ENCODE peak calls at places on chromosomes 4 and X, in seven cellular contexts. P is stimulated activated CD8-positive, alpha-beta memory T cell treated with anti-CD3 and anti-CD28 coated beads, Interleukin-7, amount 100 ng/mL, for 48 hours; W is nephron progenitor cell; E is globus pallidus; G is T-helper 2 cell; Y is thyroid gland; F is BE2C. Q is an unnamed sample.

GRCh38 chr4:150229538-150229937 is 151.3 kb downstream of the DCLK2 start:
- DNase-seq in W (no peak), P (no peak), F (no peak), E (no peak), Y (no peak), G (no peak), Q (no peak)

GRCh38 chr4:155371432-155372043 is 5.2 kb downstream of the MAP9 start:
- DNase-seq in G (no peak), F (no peak), P (no peak), W (no peak), E (no peak), Y (no peak), Q (peak; percentile 35)

GRCh38 chrX:120561634-120562568 is 1.1 kb upstream of the CUL4B start:
- DNase-seq in E (peak; percentile 11), F (no peak), P (no peak), G (no peak), W (no peak), Y (no peak), Q (no peak)

GRCh38 chr4:42865572-42866189 is 26.8 kb upstream of the GRXCR1 start:
- DNase-seq in W (peak; percentile 57), Y (peak; percentile 52), P (peak; percentile 4), F (peak; percentile 64), E (peak; percentile 48), G (peak; percentile 17), Q (peak; percentile 39)

GRCh38 chr4:151202851-151203455 is 74.0 kb upstream of the PRSS48 start:
- DNase-seq in F (no peak), E (no peak), W (no peak), P (no peak), G (no peak), Y (no peak), Q (no peak)

GRCh38 chrX:103464071-103464773 is 55.1 kb downstream of the RAB40A start:
- DNase-seq in E (peak; percentile 33), W (peak; percentile 38), Y (peak; percentile 11), G (no peak), P (no peak), F (peak; percentile 42), Q (no peak)

GRCh38 chr4:77104405-77105292 is 28.9 kb upstream of the CCNI start:
- DNase-seq in F (peak; percentile 22), W (no peak), Y (peak; percentile 76), P (no peak), G (no peak), E (peak; percentile 14), Q (peak; percentile 26)

GRCh38 chr4:78863991-78864390 is 75.2 kb downstream of the PAQR3 start:
- DNase-seq in P (no peak), G (no peak), W (no peak), E (no peak), Y (no peak), F (no peak), Q (no peak)

GRCh38 chrX:115372026-115372610 is 82.6 kb downstream of the LUZP4 start:
- DNase-seq in P (no peak), F (no peak), E (no peak), W (no peak), Y (no peak), G (no peak), Q (no peak)

GRCh38 chr4:123676550-123677229 is 280.1 kb downstream of the SPRY1 start:
- DNase-seq in P (no peak), Y (peak; percentile 7), G (no peak), F (no peak), E (no peak), W (no peak), Q (no peak)

GRCh38 chrX:119757979-119758681 is at the start of gene SOWAHD:
- DNase-seq in E (peak; percentile 16), F (peak; percentile 33), G (peak; percentile 14), Y (peak; percentile 29), W (peak; percentile 61), P (no peak), Q (no peak)

GRCh38 chr4:83356899-83357661 is 22.4 kb upstream of the HPSE start:
- DNase-seq in G (no peak), W (no peak), F (no peak), E (no peak), P (no peak), Y (peak; percentile 13), Q (no peak)

GRCh38 chr4:155703486-155704227 is 37.0 kb downstream of the GUCY1A1 start:
- DNase-seq in G (no peak), F (no peak), P (no peak), E (no peak), Y (no peak), W (no peak), Q (no peak)

GRCh38 chrX:154411981-154412340 is 622 bp downstream of the TAFAZZIN start:
- DNase-seq in E (no peak), Y (peak; percentile 77), F (peak; percentile 74), W (peak; percentile 72), G (peak; percentile 22), P (peak; percentile 65), Q (peak; percentile 48)

GRCh38 chrX:103376118-103376978 is at the start of gene BEX3:
- DNase-seq in W (peak; percentile 58), E (peak; percentile 59), P (peak; percentile 8), G (no peak), F (peak; percentile 76), Y (peak; percentile 71), Q (peak; percentile 70)

GRCh38 chr4:113978561-113979156 is 788 bp downstream of the ARSJ start:
- DNase-seq in G (no peak), P (no peak), W (peak; percentile 20), F (no peak), E (no peak), Y (peak; percentile 5), Q (no peak)

GRCh38 chr4:55183926-55184599 is 58.7 kb upstream of the KDR start:
- DNase-seq in W (no peak), G (no peak), E (no peak), P (no peak), F (no peak), Y (no peak), Q (no peak)

GRCh38 chr4:173346074-173346473 is 11.9 kb upstream of the HMGB2 start:
- DNase-seq in W (no peak), G (no peak), E (no peak), F (no peak), P (no peak), Y (no peak), Q (no peak)

GRCh38 chr4:170128219-170128804 is 38.6 kb upstream of the AADAT start:
- DNase-seq in E (no peak), Y (no peak), G (no peak), P (no peak), F (no peak), W (no peak), Q (no peak)

GRCh38 chrX:21856504-21856903 is 717 bp downstream of the YY2 start:
- DNase-seq in P (no peak), G (no peak), F (no peak), W (no peak), Y (no peak), E (no peak), Q (no peak)

GRCh38 chr4:185109736-185110135 is 33.3 kb upstream of the SLC25A4 start:
- DNase-seq in Y (no peak), P (no peak), E (no peak), G (no peak), F (no peak), W (no peak), Q (no peak)

GRCh38 chrX:129706395-129707072 is 32.2 kb upstream of the XPNPEP2 start:
- DNase-seq in E (peak; percentile 87), P (no peak), G (no peak), W (no peak), Y (peak; percentile 83), F (peak; percentile 53), Q (peak; percentile 62)

GRCh38 chrX:63434206-63434605 is 83.1 kb upstream of the SPIN4 start:
- DNase-seq in P (no peak), G (no peak), E (no peak), Y (no peak), F (no peak), W (no peak), Q (no peak)

GRCh38 chr4:101711590-101712255 is 78.8 kb upstream of the BANK1 start:
- DNase-seq in W (no peak), E (no peak), G (no peak), F (peak; percentile 34), P (no peak), Y (no peak), Q (peak; percentile 1)

GRCh38 chrX:118523920-118524319 is 28.3 kb downstream of the DOCK11 start:
- DNase-seq in W (no peak), Y (no peak), P (peak; percentile 18), F (no peak), G (peak; percentile 34), E (no peak), Q (no peak)

GRCh38 chr4:1775731-1776500 is 17.2 kb upstream of the FGFR3 start:
- DNase-seq in W (no peak), G (no peak), E (peak; percentile 84), Y (peak; percentile 40), F (peak; percentile 65), P (no peak), Q (no peak)

GRCh38 chr4:11079171-11079570 is 349.5 kb downstream of the HS3ST1 start:
- DNase-seq in W (no peak), F (no peak), E (no peak), G (no peak), Y (no peak), P (no peak), Q (no peak)

GRCh38 chr4:138967313-138967712 is 48.3 kb upstream of the NOCT start:
- DNase-seq in G (no peak), Y (no peak), P (no peak), W (no peak), E (no peak), F (no peak), Q (no peak)

GRCh38 chrX:103878466-103879151 is 46.6 kb upstream of the RAB9B start:
- DNase-seq in Y (no peak), W (no peak), F (no peak), P (no peak), E (no peak), G (no peak), Q (no peak)

GRCh38 chrX:3548743-3549441 is 164.6 kb downstream of the PRKX start:
- DNase-seq in F (no peak), G (no peak), W (no peak), P (no peak), Y (no peak), E (peak; percentile 3), Q (no peak)

GRCh38 chr4:98781641-98782348 is 123.4 kb upstream of the TSPAN5 start:
- DNase-seq in W (no peak), G (no peak), P (no peak), F (no peak), E (no peak), Y (peak; percentile 40), Q (no peak)

GRCh38 chrX:152989292-152989658 is 4.6 kb downstream of the PNMA5 start:
- DNase-seq in P (no peak), E (peak; percentile 7), Y (no peak), W (no peak), F (no peak), G (no peak), Q (no peak)

GRCh38 chr4:55175779-55176231 is 50.4 kb upstream of the KDR start:
- DNase-seq in E (no peak), F (no peak), G (no peak), W (no peak), P (no peak), Y (no peak), Q (no peak)

GRCh38 chrX:106726485-106727437 is at the start of gene RNF128:
- DNase-seq in E (peak; percentile 7), F (no peak), Y (peak; percentile 72), P (no peak), W (peak; percentile 61), G (no peak), Q (peak; percentile 17)

GRCh38 chr4:100026066-100026465 is 76.0 kb upstream of the H2AZ1 start:
- DNase-seq in F (no peak), E (no peak), Y (no peak), W (no peak), G (no peak), P (no peak), Q (no peak)

GRCh38 chrX:40933132-40934078 is 151.8 kb upstream of the USP9X start:
- DNase-seq in F (no peak), Y (no peak), P (no peak), W (no peak), G (peak; percentile 6), E (no peak), Q (no peak)

GRCh38 chr4:149161247-149161646 is 654.4 kb downstream of the IQCM start:
- DNase-seq in Y (peak; percentile 5), P (no peak), G (no peak), F (no peak), E (no peak), W (no peak), Q (no peak)